ENCODE peak calls at places on chromosomes 16 and 17, in five cellular contexts. F is fibroblast of mammary gland, J is epithelial cell of proximal tubule, A is cardiac muscle cell, X is foreskin fibroblast. D is an unnamed sample.

GRCh38 chr16:87740909-87741424 is 24.8 kb downstream of the KLHDC4 start:
- DNase-seq in F (peak; percentile 48), J (no peak), A (no peak), X (peak; percentile 22), D (no peak)

GRCh38 chr16:23874613-23875294 is 39.0 kb downstream of the PRKCB start:
- DNase-seq in F (peak; percentile 11), J (no peak), A (no peak), X (peak; percentile 1), D (peak; percentile 69)

GRCh38 chr17:35460354-35460851 is 11.8 kb upstream of the SLFN13 start:
- DNase-seq in F (no peak), J (no peak), A (peak; percentile 64), X (no peak), D (no peak)

GRCh38 chr16:87328846-87329245 is 11.7 kb upstream of the C16orf95 start:
- DNase-seq in F (no peak), J (no peak), A (no peak), X (no peak), D (no peak)

GRCh38 chr16:22380529-22380928 is 6.1 kb upstream of the CDR2 start:
- DNase-seq in F (no peak), J (no peak), A (no peak), X (peak; percentile 33), D (no peak)

GRCh38 chr16:23434380-23434779 is 18.6 kb downstream of the COG7 start:
- DNase-seq in F (peak; percentile 80), J (peak; percentile 22), A (peak; percentile 71), X (peak; percentile 81), D (peak; percentile 85)

GRCh38 chr16:77221482-77221881 is 22.3 kb downstream of the SYCE1L start:
- DNase-seq in F (no peak), J (no peak), A (no peak), X (peak; percentile 26), D (no peak)

GRCh38 chr16:81758376-81758775 is 20.7 kb upstream of the PLCG2 start:
- DNase-seq in F (peak; percentile 10), J (no peak), A (no peak), X (peak; percentile 32), D (no peak)

GRCh38 chr17:69761767-69762321 is 313.2 kb upstream of the KCNJ16 start:
- DNase-seq in F (peak; percentile 95), J (peak; percentile 97), A (no peak), X (peak; percentile 89), D (no peak)

GRCh38 chr17:64412944-64413381 is 22.3 kb upstream of the PECAM1 start:
- DNase-seq in F (no peak), J (no peak), A (no peak), X (no peak), D (peak; percentile 51)

GRCh38 chr17:74971069-74971841 is 1.3 kb downstream of the HID1 start:
- DNase-seq in F (no peak), J (no peak), A (peak; percentile 65), X (no peak), D (no peak)
- H3K4me3 ChIP-seq in F (no peak overlapping the region), J (no peak overlapping the region), A (peak overlapping the region; percentile 48), X (no peak overlapping the region), D (peak overlapping the region; percentile 56)

GRCh38 chr17:4753392-4753791 is 13.7 kb upstream of the CXCL16 start:
- DNase-seq in F (no peak), J (no peak), A (no peak), X (no peak), D (no peak)

GRCh38 chr17:4748687-4749086 is 9.0 kb upstream of the CXCL16 start:
- DNase-seq in F (no peak), J (no peak), A (no peak), X (no peak), D (no peak)

GRCh38 chr17:4747847-4748246 is 8.1 kb upstream of the CXCL16 start:
- DNase-seq in F (no peak), J (no peak), A (no peak), X (no peak), D (no peak)

GRCh38 chr17:4751925-4752324 is 12.2 kb upstream of the CXCL16 start:
- DNase-seq in F (no peak), J (no peak), A (no peak), X (no peak), D (no peak)

DNA sequence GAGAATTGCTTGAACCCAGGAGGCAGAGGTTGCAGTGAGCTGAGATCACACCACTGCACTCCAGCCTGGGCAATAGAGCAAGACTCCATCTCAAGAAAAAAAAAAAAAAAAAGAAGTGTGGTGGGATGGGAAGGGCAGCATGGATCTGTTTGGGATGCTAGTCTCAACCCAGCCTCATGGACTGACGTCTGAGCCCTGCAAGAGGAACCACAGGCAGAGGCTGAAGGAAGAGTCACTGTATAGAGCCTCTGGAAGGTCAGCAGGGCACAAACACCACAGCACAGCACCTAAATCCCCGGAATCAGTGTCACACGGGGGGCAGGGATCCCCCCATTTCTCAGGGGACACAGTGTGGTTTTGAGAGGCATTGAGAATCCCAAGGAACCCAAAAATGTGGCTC is 10.9 kb upstream of the CXCL16 start:
- DNase-seq in F (no peak), J (no peak), A (no peak), X (no peak), D (no peak)
- H3K4me3 ChIP-seq in F (no peak overlapping the region), J (no peak overlapping the region), A (no peak overlapping the region), X (no peak overlapping the region), D (no peak overlapping the region)

GRCh38 chr17:51166198-51166986 is at the start of gene NME2:
- DNase-seq in F (peak; percentile 77), J (no peak), A (peak; percentile 92), X (peak; percentile 96), D (peak; percentile 82)
- H3K4me3 ChIP-seq in F (peak within 1 kb of the TSS; percentile 86), J (peak within 1 kb of the TSS; percentile 95), A (peak within 1 kb of the TSS; percentile 78), X (peak within 1 kb of the TSS; percentile 77), D (peak within 1 kb of the TSS; percentile 64)

DNA sequence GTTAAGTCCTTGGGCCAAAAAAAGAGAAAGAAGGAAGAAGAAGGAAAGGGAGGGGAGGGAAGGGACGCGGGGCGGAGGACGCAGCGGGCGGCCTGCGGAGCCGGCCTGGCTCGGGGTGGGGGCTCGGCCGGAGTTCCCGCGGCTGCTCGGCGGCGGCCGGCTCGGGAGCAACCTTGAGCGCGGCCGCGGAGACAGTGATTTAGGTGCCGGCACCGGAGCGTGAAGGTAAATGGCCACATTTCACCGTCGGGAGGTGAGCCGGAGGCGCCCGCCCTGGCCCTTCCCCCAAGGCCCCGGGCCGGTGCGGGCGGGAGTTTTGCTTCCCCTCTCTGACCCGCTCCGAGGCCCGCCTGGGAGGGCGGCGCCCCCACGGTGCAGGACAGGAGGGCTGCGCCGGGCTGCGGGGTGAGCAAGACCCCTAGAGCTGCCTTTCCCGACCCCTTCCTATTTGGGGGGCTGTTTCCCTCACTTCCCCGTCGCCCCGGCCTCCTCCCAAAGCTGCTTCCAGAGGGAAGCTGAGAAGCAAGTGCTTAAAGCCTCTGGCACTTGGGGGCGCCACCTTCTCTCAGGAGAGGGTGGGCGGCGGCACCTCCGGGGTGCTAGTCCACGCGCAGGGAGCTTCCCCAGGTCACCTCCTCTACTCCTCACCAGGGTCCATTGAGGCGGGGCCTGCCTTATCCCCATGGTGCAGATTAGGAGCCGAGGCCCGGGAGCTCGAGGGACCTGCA is 56.5 kb downstream of the MRM1 start:
- DNase-seq in F (no peak), J (no peak), A (peak; percentile 50), X (no peak), D (peak; percentile 3)
- H3K4me3 ChIP-seq in F (peak overlapping the region; percentile 22), J (peak overlapping the region; percentile 57), A (peak overlapping the region; percentile 36), X (no peak overlapping the region), D (no peak overlapping the region)

GRCh38 chr17:353838-354234 is 1.2 kb upstream of the RPH3AL start:
- DNase-seq in F (no peak), J (no peak), A (no peak), X (no peak), D (no peak)
- H3K4me3 ChIP-seq in F (no peak overlapping the region), J (peak overlapping the region; percentile 2), A (no peak overlapping the region), X (no peak overlapping the region), D (no peak overlapping the region)

GRCh38 chr17:20284575-20284974 is 182.8 kb downstream of the LGALS9B start:
- DNase-seq in F (no peak), J (no peak), A (no peak), X (no peak), D (peak; percentile 44)

GRCh38 chr17:20284018-20284417 is 183.3 kb downstream of the LGALS9B start:
- DNase-seq in F (no peak), J (no peak), A (no peak), X (no peak), D (peak; percentile 80)

GRCh38 chr17:20280832-20281231 is 186.5 kb downstream of the LGALS9B start:
- DNase-seq in F (no peak), J (no peak), A (no peak), X (no peak), D (no peak)

GRCh38 chr17:20281860-20282259 is 185.5 kb downstream of the LGALS9B start:
- DNase-seq in F (no peak), J (no peak), A (no peak), X (no peak), D (no peak)

GRCh38 chr17:20282526-20283308 is 184.6 kb downstream of the LGALS9B start:
- DNase-seq in F (no peak), J (no peak), A (no peak), X (no peak), D (no peak)
- H3K4me3 ChIP-seq in F (no peak overlapping the region), J (no peak overlapping the region), A (no peak overlapping the region), X (no peak overlapping the region), D (no peak overlapping the region)

GRCh38 chr17:50196036-50196435 is 5.4 kb downstream of the COL1A1 start:
- DNase-seq in F (no peak), J (no peak), A (no peak), X (peak; percentile 7), D (no peak)
- H3K4me3 ChIP-seq in F (peak overlapping the region; percentile 100), J (no peak overlapping the region), A (no peak overlapping the region), X (peak overlapping the region; percentile 63), D (no peak overlapping the region)

D was measured in A673.